ENCODE peak calls at places on chromosomes 3 and 15, in seven cellular contexts. One of them, this sample, is unnamed.

GRCh38 chr3:70245746-70246525 is 66.5 kb downstream of the MDFIC2 start:
- DNase-seq in GM06990: no peak
- DNase-seq in body of pancreas: no peak
- DNase-seq in D721Med: no peak
- DNase-seq in fibroblast of lung: no peak
- DNase-seq in endothelial cell: no peak
- DNase-seq in mucosa of descending colon: no peak
- DNase-seq in this sample: no peak

GRCh38 chr3:71168043-71168720 is 415.3 kb downstream of the FOXP1 start:
- DNase-seq in GM06990: no peak
- DNase-seq in body of pancreas: no peak
- DNase-seq in D721Med: no peak
- DNase-seq in fibroblast of lung: peak
- DNase-seq in endothelial cell: no peak
- DNase-seq in mucosa of descending colon: no peak
- DNase-seq in this sample: peak

GRCh38 chr15:76868740-76869139 is 36.4 kb downstream of the SCAPER start:
- DNase-seq in GM06990: no peak
- DNase-seq in body of pancreas: no peak
- DNase-seq in D721Med: no peak
- DNase-seq in fibroblast of lung: no peak
- DNase-seq in endothelial cell: no peak
- DNase-seq in mucosa of descending colon: no peak
- DNase-seq in this sample: no peak

GRCh38 chr3:149941946-149942345 is 28.7 kb downstream of the PFN2 start:
- DNase-seq in GM06990: no peak
- DNase-seq in body of pancreas: no peak
- DNase-seq in D721Med: no peak
- DNase-seq in fibroblast of lung: no peak
- DNase-seq in endothelial cell: no peak
- DNase-seq in mucosa of descending colon: no peak
- DNase-seq in this sample: no peak

GRCh38 chr3:39313289-39313688 is 16.2 kb upstream of the CCR8 start:
- DNase-seq in GM06990: no peak
- DNase-seq in body of pancreas: no peak
- DNase-seq in D721Med: no peak
- DNase-seq in fibroblast of lung: no peak
- DNase-seq in endothelial cell: no peak
- DNase-seq in mucosa of descending colon: no peak
- DNase-seq in this sample: no peak

GRCh38 chr15:79282371-79283251 is at the start of gene ANKRD34C:
- DNase-seq in GM06990: peak
- DNase-seq in body of pancreas: peak
- DNase-seq in D721Med: no peak
- DNase-seq in fibroblast of lung: no peak
- DNase-seq in endothelial cell: peak
- DNase-seq in mucosa of descending colon: no peak
- DNase-seq in this sample: no peak

GRCh38 chr3:53843195-53844177 is 2.7 kb downstream of the CHDH start:
- DNase-seq in GM06990: peak
- DNase-seq in body of pancreas: peak
- DNase-seq in D721Med: no peak
- DNase-seq in fibroblast of lung: no peak
- DNase-seq in endothelial cell: no peak
- DNase-seq in mucosa of descending colon: peak
- DNase-seq in this sample: no peak

GRCh38 chr3:90091557-90091956 is 984.1 kb downstream of the EPHA3 start:
- DNase-seq in GM06990: no peak
- DNase-seq in body of pancreas: no peak
- DNase-seq in D721Med: no peak
- DNase-seq in fibroblast of lung: peak
- DNase-seq in endothelial cell: peak
- DNase-seq in mucosa of descending colon: no peak
- DNase-seq in this sample: peak

GRCh38 chr3:17420668-17421067 is 321.8 kb downstream of the TBC1D5 start:
- DNase-seq in GM06990: no peak
- DNase-seq in body of pancreas: no peak
- DNase-seq in D721Med: no peak
- DNase-seq in fibroblast of lung: peak
- DNase-seq in endothelial cell: no peak
- DNase-seq in mucosa of descending colon: no peak
- DNase-seq in this sample: no peak

GRCh38 chr15:77966540-77967290 is 110.8 kb downstream of the TBC1D2B start:
- DNase-seq in GM06990: no peak
- DNase-seq in body of pancreas: no peak
- DNase-seq in D721Med: peak
- DNase-seq in fibroblast of lung: peak
- DNase-seq in endothelial cell: peak
- DNase-seq in mucosa of descending colon: peak
- DNase-seq in this sample: peak

GRCh38 chr15:29139540-29140459 is 129.8 kb downstream of the NSMCE3 start:
- DNase-seq in GM06990: peak
- DNase-seq in body of pancreas: peak
- DNase-seq in D721Med: peak
- DNase-seq in fibroblast of lung: peak
- DNase-seq in endothelial cell: peak
- DNase-seq in mucosa of descending colon: peak
- DNase-seq in this sample: peak

GRCh38 chr15:33396457-33396856 is 85.7 kb downstream of the RYR3 start:
- DNase-seq in GM06990: no peak
- DNase-seq in body of pancreas: no peak
- DNase-seq in D721Med: no peak
- DNase-seq in fibroblast of lung: no peak
- DNase-seq in endothelial cell: no peak
- DNase-seq in mucosa of descending colon: no peak
- DNase-seq in this sample: no peak

GRCh38 chr15:33051528-33051927 is 143.0 kb downstream of the FMN1 start:
- DNase-seq in GM06990: no peak
- DNase-seq in body of pancreas: no peak
- DNase-seq in D721Med: no peak
- DNase-seq in fibroblast of lung: no peak
- DNase-seq in endothelial cell: no peak
- DNase-seq in mucosa of descending colon: no peak
- DNase-seq in this sample: no peak

DNA sequence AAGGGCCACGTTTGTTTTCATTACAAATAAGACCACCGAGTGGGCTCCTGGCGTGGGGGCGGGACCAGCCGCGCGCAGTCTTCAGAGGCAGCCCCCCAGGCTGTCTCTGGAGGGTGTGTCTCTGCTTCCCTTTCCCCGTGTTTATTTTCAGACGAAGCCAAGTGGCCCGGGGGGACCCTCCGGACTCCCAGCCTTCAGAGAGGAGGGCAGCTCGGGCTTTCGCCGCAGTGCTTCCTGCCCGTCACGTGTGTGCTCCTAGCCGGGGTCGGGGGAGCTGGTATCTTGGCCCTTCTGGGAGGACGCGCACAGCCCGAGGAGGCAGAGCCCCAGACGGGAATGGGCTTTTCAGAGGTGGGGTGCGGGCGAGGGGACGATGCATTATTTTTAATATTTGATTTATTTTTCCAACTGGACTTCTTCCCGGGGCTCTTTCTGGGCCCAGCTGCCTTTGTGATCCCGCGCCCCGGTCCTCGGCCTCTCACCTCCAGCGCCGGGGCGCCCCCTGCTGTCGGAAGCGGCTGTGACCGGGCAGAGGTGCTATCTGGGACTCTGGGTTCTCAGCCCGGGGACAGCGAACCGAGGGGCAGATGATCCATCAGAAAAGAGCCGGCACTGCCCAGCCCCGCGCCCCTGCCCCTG is 69.9 kb upstream of the CGNL1 start:
- DNase-seq in GM06990: peak
- DNase-seq in body of pancreas: peak
- DNase-seq in D721Med: peak
- DNase-seq in fibroblast of lung: peak
- DNase-seq in endothelial cell: peak
- DNase-seq in mucosa of descending colon: peak
- DNase-seq in this sample: peak
- TF ChIP-seq CTCF in GM06990: peak
- TF ChIP-seq CTCF in body of pancreas: peak
- TF ChIP-seq CTCF in D721Med: peak
- TF ChIP-seq CTCF in fibroblast of lung: peak
- TF ChIP-seq CTCF in endothelial cell: peak
- TF ChIP-seq CTCF in mucosa of descending colon: peak
- TF ChIP-seq CTCF in this sample: peak

DNA sequence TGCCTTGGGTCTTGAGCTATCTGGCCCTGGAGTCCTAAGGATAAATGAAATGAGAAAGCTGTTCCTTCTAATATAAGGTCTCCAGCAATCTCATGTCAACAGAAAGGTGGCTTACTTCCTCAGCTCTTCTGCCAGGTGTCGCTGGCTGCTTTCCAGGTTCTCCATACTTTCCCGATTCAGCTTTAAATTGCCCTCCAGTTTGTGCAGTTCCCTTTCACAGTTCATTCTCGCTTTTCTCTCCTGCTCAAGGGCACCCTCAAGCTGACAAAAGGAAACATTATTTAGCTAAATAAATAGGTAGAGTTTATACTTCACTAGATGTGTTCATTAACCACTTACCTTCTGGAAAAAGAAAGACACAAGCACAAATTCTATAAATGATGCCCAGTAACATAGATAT is 73.0 kb downstream of the MYH15 start:
- DNase-seq in GM06990: no peak
- DNase-seq in body of pancreas: peak
- DNase-seq in D721Med: no peak
- DNase-seq in fibroblast of lung: no peak
- DNase-seq in endothelial cell: no peak
- DNase-seq in mucosa of descending colon: peak
- DNase-seq in this sample: no peak
- TF ChIP-seq CTCF in GM06990: no peak
- TF ChIP-seq CTCF in body of pancreas: peak
- TF ChIP-seq CTCF in D721Med: no peak
- TF ChIP-seq CTCF in fibroblast of lung: no peak
- TF ChIP-seq CTCF in endothelial cell: no peak
- TF ChIP-seq CTCF in mucosa of descending colon: no peak
- TF ChIP-seq CTCF in this sample: no peak

GRCh38 chr15:101642361-101642760 is 9.8 kb downstream of the TM2D3 start:
- DNase-seq in GM06990: no peak
- DNase-seq in body of pancreas: no peak
- DNase-seq in D721Med: no peak
- DNase-seq in fibroblast of lung: no peak
- DNase-seq in endothelial cell: no peak
- DNase-seq in mucosa of descending colon: no peak
- DNase-seq in this sample: peak
- TF ChIP-seq CTCF in GM06990: no peak
- TF ChIP-seq CTCF in body of pancreas: no peak
- TF ChIP-seq CTCF in D721Med: no peak
- TF ChIP-seq CTCF in fibroblast of lung: no peak
- TF ChIP-seq CTCF in endothelial cell: no peak
- TF ChIP-seq CTCF in mucosa of descending colon: no peak
- TF ChIP-seq CTCF in this sample: peak

DNA sequence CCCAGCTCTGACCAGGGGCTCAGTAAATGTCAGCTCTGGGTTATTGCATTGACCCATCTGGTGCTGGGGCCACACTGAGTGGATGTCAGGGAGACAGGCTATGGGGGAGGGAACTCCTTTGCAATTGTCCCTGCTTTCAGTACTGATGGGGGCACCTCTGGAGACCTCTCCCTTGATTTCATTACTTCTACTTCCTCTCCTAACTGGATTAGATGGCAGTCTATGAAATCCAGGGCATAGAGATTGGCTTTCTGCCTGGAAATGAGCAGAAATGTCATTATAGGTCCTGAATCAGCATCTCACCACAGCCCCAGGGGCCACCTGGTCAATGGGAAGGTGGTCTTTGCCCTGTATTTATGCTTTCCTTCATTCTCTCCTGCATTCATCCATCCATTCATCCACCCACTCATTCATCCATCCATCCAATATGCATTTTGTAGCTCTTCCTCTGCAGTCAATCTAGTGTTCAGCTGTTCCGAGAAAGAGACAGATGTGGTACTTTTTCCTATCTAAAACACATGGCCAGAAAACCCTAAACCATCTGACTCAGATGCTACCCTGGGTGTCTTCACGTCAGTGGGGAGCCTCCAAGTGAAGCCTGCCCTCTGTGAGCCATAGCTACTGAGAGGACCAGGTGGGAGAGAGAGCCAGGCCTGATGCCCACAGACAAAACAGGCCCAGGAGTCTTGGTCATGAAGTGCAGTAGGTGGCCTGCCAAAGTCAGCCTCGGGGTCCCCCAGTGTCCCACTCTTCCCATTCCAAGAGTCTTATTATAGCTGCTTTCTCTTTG is 57.1 kb downstream of the CCDC33 start:
- DNase-seq in GM06990: no peak
- DNase-seq in body of pancreas: no peak
- DNase-seq in D721Med: no peak
- DNase-seq in fibroblast of lung: no peak
- DNase-seq in endothelial cell: no peak
- DNase-seq in mucosa of descending colon: no peak
- DNase-seq in this sample: no peak
- TF ChIP-seq CTCF in GM06990: no peak
- TF ChIP-seq CTCF in body of pancreas: no peak
- TF ChIP-seq CTCF in D721Med: no peak
- TF ChIP-seq CTCF in fibroblast of lung: no peak
- TF ChIP-seq CTCF in endothelial cell: no peak
- TF ChIP-seq CTCF in mucosa of descending colon: no peak
- TF ChIP-seq CTCF in this sample: no peak

DNA sequence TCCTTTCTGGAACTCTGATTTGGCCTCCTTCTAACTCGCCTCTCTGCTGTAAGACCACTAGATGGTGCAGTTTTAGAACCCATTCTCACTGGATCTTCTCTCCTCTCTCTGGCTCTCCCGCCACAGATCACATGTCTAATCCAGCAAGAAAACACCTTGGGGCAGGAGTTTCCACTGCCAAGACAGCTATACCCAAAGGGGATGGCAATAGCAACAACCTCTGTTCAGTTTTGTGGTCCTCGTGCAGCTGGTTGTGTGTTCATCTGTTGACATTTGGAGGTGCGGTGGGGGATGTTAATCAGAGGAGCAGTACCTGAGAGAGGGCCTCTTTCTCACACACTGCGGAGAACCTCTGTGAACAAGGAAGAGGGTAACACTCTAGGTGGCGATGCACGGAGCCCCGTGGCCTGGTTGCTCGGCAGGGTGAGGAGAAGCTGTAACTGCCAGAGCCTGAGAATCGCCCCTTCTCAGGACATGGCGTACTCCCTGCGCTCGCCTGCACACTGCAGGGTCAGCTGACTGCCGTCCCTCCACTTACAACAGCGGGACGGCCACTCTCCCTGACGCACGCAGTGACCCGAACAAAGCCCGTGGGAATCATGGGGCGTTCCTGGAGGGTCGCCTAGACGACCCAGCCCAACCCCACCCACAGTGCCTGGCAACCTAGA is at the start of gene TEX55:
- DNase-seq in GM06990: no peak
- DNase-seq in body of pancreas: no peak
- DNase-seq in D721Med: peak
- DNase-seq in fibroblast of lung: peak
- DNase-seq in endothelial cell: no peak
- DNase-seq in mucosa of descending colon: no peak
- DNase-seq in this sample: peak
- TF ChIP-seq CTCF in GM06990: peak
- TF ChIP-seq CTCF in body of pancreas: peak
- TF ChIP-seq CTCF in D721Med: peak
- TF ChIP-seq CTCF in fibroblast of lung: peak
- TF ChIP-seq CTCF in endothelial cell: no peak
- TF ChIP-seq CTCF in mucosa of descending colon: peak
- TF ChIP-seq CTCF in this sample: peak